ENCODE peak calls at places on chromosomes 1 and 21, in four cellular contexts. H, P, L and B are unnamed samples.
A peak's percentile ranks its signal among the peaks of the same experiment; 100 is the strongest.

GRCh38 chr1:61585714-61586113 is 139.2 kb downstream of the TM2D1 start:
- DNase-seq in H (peak; percentile 46), P (no peak), L (no peak), B (peak; percentile 40)

GRCh38 chr1:8182034-8182761 is 135.7 kb upstream of the SLC45A1 start:
- DNase-seq in H (peak; percentile 82), L (peak; percentile 52), P (peak; percentile 42), B (peak; percentile 96)

GRCh38 chr1:88731475-88731874 is 47.4 kb downstream of the PKN2 start:
- DNase-seq in P (peak; percentile 45), H (peak; percentile 60), L (no peak), B (peak; percentile 84)

GRCh38 chr21:41482980-41483379 is 25.0 kb downstream of the TMPRSS2 start:
- DNase-seq in L (no peak), H (no peak), P (no peak), B (no peak)

GRCh38 chr1:208691012-208691411 is 446.8 kb upstream of the PLXNA2 start:
- DNase-seq in P (no peak), H (no peak), L (no peak), B (no peak)

GRCh38 chr1:63877816-63878215 is 104.0 kb downstream of the ROR1 start:
- DNase-seq in H (no peak), P (no peak), L (no peak), B (peak; percentile 81)

GRCh38 chr21:21612446-21612845 is 614.2 kb downstream of the NCAM2 start:
- DNase-seq in L (no peak), P (peak; percentile 40), H (no peak), B (peak; percentile 43)

GRCh38 chr1:206703647-206704046 is 18.9 kb downstream of the MAPKAPK2 start:
- DNase-seq in H (no peak), L (peak; percentile 68), P (no peak), B (no peak)